ENCODE peak calls at places on chromosomes 5 and 9, in seven cellular contexts. One of them, this sample, is unnamed.
A peak's percentile ranks its signal among the peaks of the same experiment; 100 is the strongest.

GRCh38 chr5:147507480-147508126 is 2.3 kb downstream of the DPYSL3 start:
- DNase-seq in PC-3: peak; percentile 21
- DNase-seq in GM23338: no peak
- DNase-seq in astrocyte: peak; percentile 78
- DNase-seq in HCT116: no peak
- DNase-seq in OCI-LY7: no peak
- DNase-seq in SK-N-SH: no peak
- DNase-seq in this sample: peak; percentile 90

GRCh38 chr9:36914212-36914577 is 119.9 kb downstream of the PAX5 start:
- DNase-seq in PC-3: peak; percentile 25
- DNase-seq in GM23338: no peak
- DNase-seq in astrocyte: no peak
- DNase-seq in HCT116: no peak
- DNase-seq in OCI-LY7: no peak
- DNase-seq in SK-N-SH: no peak
- DNase-seq in this sample: no peak

GRCh38 chr5:170307575-170308465 is 10.2 kb upstream of the LCP2 start:
- DNase-seq in PC-3: peak; percentile 28
- DNase-seq in GM23338: no peak
- DNase-seq in astrocyte: peak; percentile 41
- DNase-seq in HCT116: no peak
- DNase-seq in OCI-LY7: no peak
- DNase-seq in SK-N-SH: no peak
- DNase-seq in this sample: peak; percentile 53

GRCh38 chr5:52801329-52801728 is 13.6 kb downstream of the ITGA1 start:
- DNase-seq in PC-3: peak; percentile 24
- DNase-seq in GM23338: peak; percentile 31
- DNase-seq in astrocyte: peak; percentile 16
- DNase-seq in HCT116: no peak
- DNase-seq in OCI-LY7: peak; percentile 19
- DNase-seq in SK-N-SH: no peak
- DNase-seq in this sample: peak; percentile 42

GRCh38 chr9:133201424-133202144 is 7.5 kb downstream of the OBP2B start:
- DNase-seq in PC-3: no peak
- DNase-seq in GM23338: no peak
- DNase-seq in astrocyte: no peak
- DNase-seq in HCT116: no peak
- DNase-seq in OCI-LY7: no peak
- DNase-seq in SK-N-SH: no peak
- DNase-seq in this sample: no peak

GRCh38 chr5:148928141-148928540 is 101.7 kb downstream of the ADRB2 start:
- DNase-seq in PC-3: peak; percentile 33
- DNase-seq in GM23338: no peak
- DNase-seq in astrocyte: peak; percentile 19
- DNase-seq in HCT116: no peak
- DNase-seq in OCI-LY7: no peak
- DNase-seq in SK-N-SH: no peak
- DNase-seq in this sample: peak; percentile 50

GRCh38 chr5:137072376-137073174 is 426.6 kb downstream of the SPOCK1 start:
- DNase-seq in PC-3: no peak
- DNase-seq in GM23338: no peak
- DNase-seq in astrocyte: peak; percentile 22
- DNase-seq in HCT116: no peak
- DNase-seq in OCI-LY7: peak; percentile 87
- DNase-seq in SK-N-SH: no peak
- DNase-seq in this sample: peak; percentile 69

GRCh38 chr9:129184743-129185142 is 6.7 kb upstream of the IER5L start:
- DNase-seq in PC-3: no peak
- DNase-seq in GM23338: no peak
- DNase-seq in astrocyte: no peak
- DNase-seq in HCT116: no peak
- DNase-seq in OCI-LY7: no peak
- DNase-seq in SK-N-SH: no peak
- DNase-seq in this sample: no peak

GRCh38 chr9:99296375-99296951 is 74.4 kb downstream of the SEC61B start:
- DNase-seq in PC-3: no peak
- DNase-seq in GM23338: peak; percentile 27
- DNase-seq in astrocyte: no peak
- DNase-seq in HCT116: no peak
- DNase-seq in OCI-LY7: no peak
- DNase-seq in SK-N-SH: peak; percentile 30
- DNase-seq in this sample: peak; percentile 21

GRCh38 chr5:72036951-72037350 is 70.3 kb upstream of the MAP1B start:
- DNase-seq in PC-3: no peak
- DNase-seq in GM23338: peak; percentile 43
- DNase-seq in astrocyte: peak; percentile 20
- DNase-seq in HCT116: no peak
- DNase-seq in OCI-LY7: no peak
- DNase-seq in SK-N-SH: no peak
- DNase-seq in this sample: peak; percentile 25

GRCh38 chr5:98341038-98341710 is 432.3 kb upstream of the RGMB start:
- DNase-seq in PC-3: no peak
- DNase-seq in GM23338: no peak
- DNase-seq in astrocyte: peak; percentile 97
- DNase-seq in HCT116: no peak
- DNase-seq in OCI-LY7: no peak
- DNase-seq in SK-N-SH: no peak
- DNase-seq in this sample: peak; percentile 96
- H3K4me2 ChIP-seq in PC-3: no peak overlapping the region
- H3K4me2 ChIP-seq in GM23338: no peak overlapping the region
- H3K4me2 ChIP-seq in astrocyte: peak overlapping the region; percentile 2
- H3K4me2 ChIP-seq in HCT116: no peak overlapping the region
- H3K4me2 ChIP-seq in OCI-LY7: no peak overlapping the region
- H3K4me2 ChIP-seq in SK-N-SH: peak overlapping the region; percentile 5
- H3K4me2 ChIP-seq in this sample: peak overlapping the region; percentile 42

GRCh38 chr5:74017786-74018211 is 391.8 kb downstream of the ARHGEF28 start:
- DNase-seq in PC-3: peak; percentile 82
- DNase-seq in GM23338: no peak
- DNase-seq in astrocyte: peak; percentile 58
- DNase-seq in HCT116: peak; percentile 73
- DNase-seq in OCI-LY7: no peak
- DNase-seq in SK-N-SH: no peak
- DNase-seq in this sample: peak; percentile 89
- H2AFZ ChIP-seq in PC-3: no peak overlapping the region
- H2AFZ ChIP-seq in GM23338: peak overlapping the region; percentile 78
- H2AFZ ChIP-seq in astrocyte: no peak overlapping the region
- H2AFZ ChIP-seq in HCT116: no peak overlapping the region
- H2AFZ ChIP-seq in OCI-LY7: no peak overlapping the region
- H2AFZ ChIP-seq in SK-N-SH: no peak overlapping the region
- H2AFZ ChIP-seq in this sample: no peak overlapping the region

GRCh38 chr9:6712041-6712440 is 45.7 kb upstream of the KDM4C start:
- DNase-seq in PC-3: no peak
- DNase-seq in GM23338: no peak
- DNase-seq in astrocyte: no peak
- DNase-seq in HCT116: no peak
- DNase-seq in OCI-LY7: no peak
- DNase-seq in SK-N-SH: no peak
- DNase-seq in this sample: no peak

GRCh38 chr9:6711403-6711802 is 46.4 kb upstream of the KDM4C start:
- DNase-seq in PC-3: no peak
- DNase-seq in GM23338: no peak
- DNase-seq in astrocyte: peak; percentile 48
- DNase-seq in HCT116: no peak
- DNase-seq in OCI-LY7: no peak
- DNase-seq in SK-N-SH: no peak
- DNase-seq in this sample: peak; percentile 24

GRCh38 chr9:6714176-6714575 is 43.6 kb upstream of the KDM4C start:
- DNase-seq in PC-3: no peak
- DNase-seq in GM23338: no peak
- DNase-seq in astrocyte: no peak
- DNase-seq in HCT116: no peak
- DNase-seq in OCI-LY7: no peak
- DNase-seq in SK-N-SH: no peak
- DNase-seq in this sample: no peak

GRCh38 chr9:6715755-6716643 is 41.8 kb upstream of the KDM4C start:
- DNase-seq in PC-3: peak; percentile 36
- DNase-seq in GM23338: peak; percentile 89
- DNase-seq in astrocyte: peak; percentile 2
- DNase-seq in HCT116: peak; percentile 56
- DNase-seq in OCI-LY7: no peak
- DNase-seq in SK-N-SH: peak; percentile 82
- DNase-seq in this sample: peak; percentile 46

GRCh38 chr9:6716766-6717165 is 41.0 kb upstream of the KDM4C start:
- DNase-seq in PC-3: no peak
- DNase-seq in GM23338: no peak
- DNase-seq in astrocyte: no peak
- DNase-seq in HCT116: no peak
- DNase-seq in OCI-LY7: no peak
- DNase-seq in SK-N-SH: no peak
- DNase-seq in this sample: no peak
- H3K4me2 ChIP-seq in PC-3: no peak overlapping the region
- H3K4me2 ChIP-seq in GM23338: peak overlapping the region; percentile 75
- H3K4me2 ChIP-seq in astrocyte: no peak overlapping the region
- H3K4me2 ChIP-seq in HCT116: peak overlapping the region; percentile 79
- H3K4me2 ChIP-seq in OCI-LY7: no peak overlapping the region
- H3K4me2 ChIP-seq in SK-N-SH: no peak overlapping the region
- H3K4me2 ChIP-seq in this sample: no peak overlapping the region

DNA sequence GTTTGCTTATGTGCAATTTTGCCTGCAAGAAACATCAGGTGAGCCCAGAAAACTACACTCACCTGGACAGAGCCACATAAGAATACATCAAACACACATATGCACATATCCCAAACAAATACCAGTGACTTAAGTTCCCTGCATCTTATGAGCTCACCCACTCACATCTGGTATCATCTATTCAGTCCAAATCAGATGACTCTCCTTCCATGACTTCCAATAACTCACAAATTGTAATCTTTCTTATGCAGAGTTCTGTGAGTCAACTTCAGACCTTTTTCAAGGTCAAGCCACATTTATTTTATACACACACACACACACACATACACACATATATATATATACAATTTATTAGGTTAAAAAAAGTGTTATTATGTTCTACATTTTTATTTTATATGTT is 1711.8 kb upstream of the CDH9 start:
- DNase-seq in PC-3: no peak
- DNase-seq in GM23338: no peak
- DNase-seq in astrocyte: peak; percentile 40
- DNase-seq in HCT116: no peak
- DNase-seq in OCI-LY7: no peak
- DNase-seq in SK-N-SH: no peak
- DNase-seq in this sample: no peak
- H2AFZ ChIP-seq in PC-3: no peak overlapping the region
- H2AFZ ChIP-seq in GM23338: no peak overlapping the region
- H2AFZ ChIP-seq in astrocyte: no peak overlapping the region
- H2AFZ ChIP-seq in HCT116: no peak overlapping the region
- H2AFZ ChIP-seq in OCI-LY7: no peak overlapping the region
- H2AFZ ChIP-seq in SK-N-SH: no peak overlapping the region
- H2AFZ ChIP-seq in this sample: no peak overlapping the region

GRCh38 chr5:1174122-1174936 is 27.1 kb upstream of the SLC6A19 start:
- DNase-seq in PC-3: peak; percentile 95
- DNase-seq in GM23338: peak; percentile 82
- DNase-seq in astrocyte: peak; percentile 48
- DNase-seq in HCT116: peak; percentile 81
- DNase-seq in OCI-LY7: peak; percentile 20
- DNase-seq in SK-N-SH: peak; percentile 82
- DNase-seq in this sample: peak; percentile 93
- H3K4me2 ChIP-seq in PC-3: peak overlapping the region; percentile 84
- H3K4me2 ChIP-seq in GM23338: no peak overlapping the region
- H3K4me2 ChIP-seq in astrocyte: no peak overlapping the region
- H3K4me2 ChIP-seq in HCT116: peak overlapping the region; percentile 88
- H3K4me2 ChIP-seq in OCI-LY7: no peak overlapping the region
- H3K4me2 ChIP-seq in SK-N-SH: no peak overlapping the region
- H3K4me2 ChIP-seq in this sample: peak overlapping the region; percentile 36